ENCODE peak calls at places on chromosome 5, in seven cellular contexts. One of them, this sample, is unnamed.

GRCh38 chr5:145838276-145838675 is 3.1 kb upstream of the PRELID2 start:
- DNase-seq in choroid plexus epithelial cell: no peak
- DNase-seq in IMR-90: no peak
- DNase-seq in fibroblast of lung: no peak
- DNase-seq in CD8-positive, alpha-beta T cell: no peak
- DNase-seq in uterus: no peak
- DNase-seq in mammary epithelial cell: no peak
- DNase-seq in this sample: no peak

GRCh38 chr5:176621661-176622079 is 8.7 kb downstream of the SNCB start:
- DNase-seq in mammary epithelial cell: no peak
- DNase-seq in uterus: no peak
- DNase-seq in CD8-positive, alpha-beta T cell: no peak
- DNase-seq in fibroblast of lung: peak; percentile 58
- DNase-seq in IMR-90: peak; percentile 29
- DNase-seq in choroid plexus epithelial cell: peak; percentile 61
- DNase-seq in this sample: no peak

GRCh38 chr5:159458217-159458711 is 128.0 kb upstream of the IL12B start:
- DNase-seq in mammary epithelial cell: no peak
- DNase-seq in fibroblast of lung: no peak
- DNase-seq in CD8-positive, alpha-beta T cell: no peak
- DNase-seq in choroid plexus epithelial cell: no peak
- DNase-seq in IMR-90: no peak
- DNase-seq in uterus: no peak
- DNase-seq in this sample: no peak

GRCh38 chr5:140821375-140822280 is at the start of gene PCDHA5:
- DNase-seq in fibroblast of lung: no peak
- DNase-seq in choroid plexus epithelial cell: peak; percentile 7
- DNase-seq in mammary epithelial cell: no peak
- DNase-seq in CD8-positive, alpha-beta T cell: no peak
- DNase-seq in IMR-90: no peak
- DNase-seq in uterus: no peak
- DNase-seq in this sample: no peak

GRCh38 chr5:115374057-115374775 is 77.8 kb upstream of the CCDC112 start:
- DNase-seq in choroid plexus epithelial cell: no peak
- DNase-seq in CD8-positive, alpha-beta T cell: no peak
- DNase-seq in mammary epithelial cell: peak; percentile 24
- DNase-seq in fibroblast of lung: no peak
- DNase-seq in IMR-90: no peak
- DNase-seq in uterus: no peak
- DNase-seq in this sample: no peak

GRCh38 chr5:172444110-172444510 is 10.2 kb downstream of the SH3PXD2B start:
- DNase-seq in CD8-positive, alpha-beta T cell: no peak
- DNase-seq in uterus: peak; percentile 42
- DNase-seq in fibroblast of lung: peak; percentile 94
- DNase-seq in choroid plexus epithelial cell: peak; percentile 54
- DNase-seq in IMR-90: peak; percentile 78
- DNase-seq in mammary epithelial cell: peak; percentile 39
- DNase-seq in this sample: no peak

GRCh38 chr5:178116406-178116885 is 3.1 kb downstream of the N4BP3 start:
- DNase-seq in CD8-positive, alpha-beta T cell: peak; percentile 93
- DNase-seq in choroid plexus epithelial cell: no peak
- DNase-seq in uterus: no peak
- DNase-seq in IMR-90: no peak
- DNase-seq in fibroblast of lung: no peak
- DNase-seq in mammary epithelial cell: no peak
- DNase-seq in this sample: no peak

GRCh38 chr5:168885324-168886120 is 306.4 kb upstream of the PANK3 start:
- DNase-seq in choroid plexus epithelial cell: no peak
- DNase-seq in mammary epithelial cell: no peak
- DNase-seq in CD8-positive, alpha-beta T cell: no peak
- DNase-seq in fibroblast of lung: no peak
- DNase-seq in uterus: no peak
- DNase-seq in IMR-90: no peak
- DNase-seq in this sample: no peak

GRCh38 chr5:10977011-10977410 is 216.0 kb upstream of the DAP start:
- DNase-seq in CD8-positive, alpha-beta T cell: no peak
- DNase-seq in uterus: no peak
- DNase-seq in choroid plexus epithelial cell: no peak
- DNase-seq in mammary epithelial cell: no peak
- DNase-seq in fibroblast of lung: no peak
- DNase-seq in IMR-90: no peak
- DNase-seq in this sample: no peak

GRCh38 chr5:111681414-111681790 is 75.6 kb downstream of the NREP start:
- DNase-seq in CD8-positive, alpha-beta T cell: no peak
- DNase-seq in uterus: no peak
- DNase-seq in fibroblast of lung: peak; percentile 23
- DNase-seq in choroid plexus epithelial cell: peak; percentile 33
- DNase-seq in IMR-90: peak; percentile 52
- DNase-seq in mammary epithelial cell: no peak
- DNase-seq in this sample: no peak

GRCh38 chr5:122237906-122238305 is 74.1 kb upstream of the SNCAIP start:
- DNase-seq in mammary epithelial cell: no peak
- DNase-seq in fibroblast of lung: no peak
- DNase-seq in choroid plexus epithelial cell: no peak
- DNase-seq in uterus: no peak
- DNase-seq in CD8-positive, alpha-beta T cell: no peak
- DNase-seq in IMR-90: no peak
- DNase-seq in this sample: no peak

GRCh38 chr5:173655196-173655797 is 38.8 kb upstream of the BOD1 start:
- DNase-seq in fibroblast of lung: no peak
- DNase-seq in IMR-90: no peak
- DNase-seq in choroid plexus epithelial cell: no peak
- DNase-seq in mammary epithelial cell: peak; percentile 28
- DNase-seq in CD8-positive, alpha-beta T cell: no peak
- DNase-seq in uterus: no peak
- DNase-seq in this sample: no peak

GRCh38 chr5:38607396-38607795 is 51.0 kb upstream of the LIFR start:
- DNase-seq in fibroblast of lung: peak; percentile 97
- DNase-seq in mammary epithelial cell: peak; percentile 42
- DNase-seq in uterus: no peak
- DNase-seq in IMR-90: peak; percentile 97
- DNase-seq in CD8-positive, alpha-beta T cell: no peak
- DNase-seq in choroid plexus epithelial cell: peak; percentile 99
- DNase-seq in this sample: peak; percentile 84

GRCh38 chr5:81525690-81526089 is 131.8 kb upstream of the ACOT12 start:
- DNase-seq in uterus: no peak
- DNase-seq in fibroblast of lung: peak; percentile 36
- DNase-seq in choroid plexus epithelial cell: peak; percentile 54
- DNase-seq in CD8-positive, alpha-beta T cell: no peak
- DNase-seq in mammary epithelial cell: no peak
- DNase-seq in IMR-90: peak; percentile 88
- DNase-seq in this sample: no peak

GRCh38 chr5:130496215-130496614 is 592.0 kb downstream of the CHSY3 start:
- DNase-seq in mammary epithelial cell: peak; percentile 68
- DNase-seq in uterus: no peak
- DNase-seq in CD8-positive, alpha-beta T cell: no peak
- DNase-seq in choroid plexus epithelial cell: no peak
- DNase-seq in IMR-90: no peak
- DNase-seq in fibroblast of lung: no peak
- DNase-seq in this sample: no peak

GRCh38 chr5:96065577-96066385 is 104.1 kb upstream of the ELL2 start:
- DNase-seq in uterus: no peak
- DNase-seq in mammary epithelial cell: no peak
- DNase-seq in IMR-90: no peak
- DNase-seq in CD8-positive, alpha-beta T cell: no peak
- DNase-seq in choroid plexus epithelial cell: no peak
- DNase-seq in fibroblast of lung: no peak
- DNase-seq in this sample: no peak

GRCh38 chr5:168552146-168552545 is 23.0 kb downstream of the FBLL1 start:
- DNase-seq in IMR-90: peak; percentile 97
- DNase-seq in uterus: no peak
- DNase-seq in fibroblast of lung: peak; percentile 96
- DNase-seq in CD8-positive, alpha-beta T cell: no peak
- DNase-seq in choroid plexus epithelial cell: peak; percentile 99
- DNase-seq in mammary epithelial cell: peak; percentile 24
- DNase-seq in this sample: peak; percentile 98

GRCh38 chr5:10601246-10602030 is 37.6 kb downstream of the ANKRD33B start:
- DNase-seq in mammary epithelial cell: peak; percentile 86
- DNase-seq in choroid plexus epithelial cell: peak; percentile 88
- DNase-seq in fibroblast of lung: peak; percentile 88
- DNase-seq in uterus: peak; percentile 89
- DNase-seq in IMR-90: peak; percentile 91
- DNase-seq in CD8-positive, alpha-beta T cell: no peak
- DNase-seq in this sample: peak; percentile 73

GRCh38 chr5:78576376-78576775 is 72.2 kb downstream of the LHFPL2 start:
- DNase-seq in IMR-90: no peak
- DNase-seq in choroid plexus epithelial cell: peak; percentile 47
- DNase-seq in uterus: no peak
- DNase-seq in fibroblast of lung: no peak
- DNase-seq in CD8-positive, alpha-beta T cell: no peak
- DNase-seq in mammary epithelial cell: no peak
- DNase-seq in this sample: no peak

GRCh38 chr5:140245354-140245753 is 57.5 kb downstream of the PFDN1 start:
- DNase-seq in IMR-90: peak; percentile 45
- DNase-seq in uterus: no peak
- DNase-seq in fibroblast of lung: no peak
- DNase-seq in choroid plexus epithelial cell: no peak
- DNase-seq in CD8-positive, alpha-beta T cell: no peak
- DNase-seq in mammary epithelial cell: no peak
- DNase-seq in this sample: no peak

GRCh38 chr5:59540366-59540765 is 353.2 kb downstream of the PDE4D start:
- DNase-seq in IMR-90: no peak
- DNase-seq in mammary epithelial cell: no peak
- DNase-seq in uterus: no peak
- DNase-seq in choroid plexus epithelial cell: no peak
- DNase-seq in fibroblast of lung: no peak
- DNase-seq in CD8-positive, alpha-beta T cell: no peak
- DNase-seq in this sample: no peak

GRCh38 chr5:75021229-75021628 is 31.1 kb downstream of the GCNT4 start:
- DNase-seq in mammary epithelial cell: no peak
- DNase-seq in IMR-90: no peak
- DNase-seq in uterus: no peak
- DNase-seq in choroid plexus epithelial cell: no peak
- DNase-seq in CD8-positive, alpha-beta T cell: no peak
- DNase-seq in fibroblast of lung: no peak
- DNase-seq in this sample: no peak

GRCh38 chr5:34535944-34536628 is 120.0 kb upstream of the RAI14 start:
- DNase-seq in CD8-positive, alpha-beta T cell: no peak
- DNase-seq in mammary epithelial cell: no peak
- DNase-seq in fibroblast of lung: peak; percentile 62
- DNase-seq in uterus: no peak
- DNase-seq in IMR-90: peak; percentile 40
- DNase-seq in choroid plexus epithelial cell: no peak
- DNase-seq in this sample: no peak

DNA sequence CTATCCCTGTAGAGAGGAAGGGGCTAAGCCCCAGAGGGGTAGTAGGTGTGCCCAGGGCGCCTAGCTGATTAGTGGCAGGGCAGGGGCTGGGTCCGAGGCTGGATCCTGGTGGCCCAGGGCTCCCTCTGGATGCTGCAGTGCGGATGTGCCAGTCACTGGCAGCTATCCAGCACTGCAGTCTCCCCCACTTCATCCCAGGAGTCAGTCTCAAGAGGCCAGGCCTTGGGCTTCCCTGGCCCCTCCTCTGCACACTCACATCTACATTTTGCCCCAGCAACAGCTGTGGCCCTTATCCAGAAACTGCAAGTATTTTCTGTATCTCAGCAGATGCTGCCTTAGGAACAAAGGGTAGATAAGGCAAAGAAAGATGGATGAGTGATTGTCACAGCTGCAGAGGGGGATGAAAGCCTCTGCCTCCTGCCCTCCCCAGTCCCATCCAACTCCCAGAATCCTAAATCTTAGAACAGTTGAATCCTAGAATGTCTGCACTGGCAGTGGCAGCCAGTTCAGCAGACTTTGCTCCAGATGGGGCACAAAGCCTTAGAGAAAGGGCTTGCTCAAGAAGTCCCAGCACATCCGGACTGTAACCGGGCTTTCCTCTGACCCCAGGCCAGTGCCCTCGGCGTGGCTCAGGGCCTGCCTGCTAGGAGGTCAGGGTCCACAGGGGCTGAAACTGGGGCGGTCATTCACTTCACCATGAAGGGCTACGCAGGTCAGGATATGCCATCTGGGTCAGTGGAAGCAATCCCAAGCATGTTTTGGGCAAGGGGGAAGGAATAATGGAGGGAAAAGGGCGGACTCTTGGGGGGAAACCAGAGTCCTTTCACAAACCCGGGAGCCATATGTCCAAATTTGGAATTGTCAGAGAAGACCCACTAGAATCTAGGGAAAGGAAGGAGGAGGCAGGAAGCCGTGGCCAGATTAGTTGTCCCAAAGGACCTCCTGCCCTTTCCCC is 1.5 kb downstream of the ANXA6 start:
- DNase-seq in uterus: peak; percentile 31
- DNase-seq in IMR-90: peak; percentile 68
- DNase-seq in choroid plexus epithelial cell: peak; percentile 64
- DNase-seq in fibroblast of lung: peak; percentile 72
- DNase-seq in mammary epithelial cell: no peak
- DNase-seq in CD8-positive, alpha-beta T cell: no peak
- DNase-seq in this sample: no peak
- H3K4me3 ChIP-seq in uterus: peak overlapping the region; percentile 85
- H3K4me3 ChIP-seq in IMR-90: peak overlapping the region; percentile 79
- H3K4me3 ChIP-seq in choroid plexus epithelial cell: peak overlapping the region; percentile 88
- H3K4me3 ChIP-seq in fibroblast of lung: peak overlapping the region; percentile 75
- H3K4me3 ChIP-seq in mammary epithelial cell: peak overlapping the region; percentile 63
- H3K4me3 ChIP-seq in CD8-positive, alpha-beta T cell: peak overlapping the region; percentile 52
- H3K4me3 ChIP-seq in this sample: peak overlapping the region; percentile 98

GRCh38 chr5:137636846-137637515 is 98.9 kb downstream of the KLHL3 start:
- DNase-seq in uterus: no peak
- DNase-seq in CD8-positive, alpha-beta T cell: no peak
- DNase-seq in IMR-90: no peak
- DNase-seq in choroid plexus epithelial cell: no peak
- DNase-seq in mammary epithelial cell: no peak
- DNase-seq in fibroblast of lung: no peak
- DNase-seq in this sample: no peak
- TF ChIP-seq CTCF in uterus: no peak
- TF ChIP-seq CTCF in CD8-positive, alpha-beta T cell: no peak
- TF ChIP-seq CTCF in IMR-90: no peak
- TF ChIP-seq CTCF in choroid plexus epithelial cell: no peak
- TF ChIP-seq CTCF in mammary epithelial cell: no peak
- TF ChIP-seq CTCF in fibroblast of lung: no peak
- TF ChIP-seq CTCF in this sample: no peak

GRCh38 chr5:1293416-1293996 is 1.4 kb downstream of the TERT start:
- DNase-seq in fibroblast of lung: no peak
- DNase-seq in choroid plexus epithelial cell: no peak
- DNase-seq in uterus: no peak
- DNase-seq in mammary epithelial cell: no peak
- DNase-seq in CD8-positive, alpha-beta T cell: no peak
- DNase-seq in IMR-90: no peak
- DNase-seq in this sample: no peak
- H3K4me3 ChIP-seq in fibroblast of lung: no peak overlapping the region
- H3K4me3 ChIP-seq in choroid plexus epithelial cell: no peak overlapping the region
- H3K4me3 ChIP-seq in uterus: no peak overlapping the region
- H3K4me3 ChIP-seq in mammary epithelial cell: no peak overlapping the region
- H3K4me3 ChIP-seq in CD8-positive, alpha-beta T cell: no peak overlapping the region
- H3K4me3 ChIP-seq in IMR-90: no peak overlapping the region
- H3K4me3 ChIP-seq in this sample: no peak overlapping the region

GRCh38 chr5:155591273-155591672 is 577.7 kb downstream of the KIF4B start:
- DNase-seq in fibroblast of lung: no peak
- DNase-seq in mammary epithelial cell: no peak
- DNase-seq in IMR-90: no peak
- DNase-seq in uterus: no peak
- DNase-seq in choroid plexus epithelial cell: no peak
- DNase-seq in CD8-positive, alpha-beta T cell: no peak
- DNase-seq in this sample: no peak

DNA sequence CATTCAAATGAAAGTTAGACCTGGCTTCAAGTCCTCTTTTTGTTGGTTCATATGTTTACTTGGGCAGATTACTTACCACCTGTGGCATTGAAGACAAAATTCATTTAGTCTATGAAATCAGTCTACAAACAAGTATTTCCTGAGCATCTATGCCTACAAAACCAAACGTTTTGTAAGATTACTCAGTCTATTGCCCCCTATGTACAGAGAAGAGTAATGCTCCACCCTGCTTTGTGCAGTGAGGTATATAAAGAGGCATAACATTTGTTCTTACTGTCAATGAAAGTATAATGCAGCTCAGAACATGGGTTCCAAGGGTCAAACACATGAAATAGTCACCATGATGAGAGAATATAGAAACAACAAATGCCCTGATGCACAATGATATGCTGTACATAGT is 580.7 kb downstream of the KIF4B start:
- DNase-seq in CD8-positive, alpha-beta T cell: no peak
- DNase-seq in IMR-90: no peak
- DNase-seq in choroid plexus epithelial cell: no peak
- DNase-seq in mammary epithelial cell: no peak
- DNase-seq in uterus: no peak
- DNase-seq in fibroblast of lung: no peak
- DNase-seq in this sample: no peak
- TF ChIP-seq CTCF in CD8-positive, alpha-beta T cell: no peak
- TF ChIP-seq CTCF in IMR-90: no peak
- TF ChIP-seq CTCF in choroid plexus epithelial cell: no peak
- TF ChIP-seq CTCF in mammary epithelial cell: peak; percentile 23
- TF ChIP-seq CTCF in uterus: no peak
- TF ChIP-seq CTCF in fibroblast of lung: no peak
- TF ChIP-seq CTCF in this sample: no peak

This sample was measured in astrocyte of the cerebellum.